ENCODE peak calls at places on chromosome 2, in ten cellular contexts. J is NCI-H1694; D is heart left ventricle; Q is RCC 7860; M is stimulated activated CD4-positive, alpha-beta T cell treated with anti-CD3 and anti-CD28 coated beads, Interleukin-15, amount 100 ng/mL, for 1 hour; P is upper lobe of right lung; L is Right ventricle myocardium superior; F is IMR-90; W is CD8-positive, alpha-beta memory T cell; K is amygdala. I is an unnamed sample.

GRCh38 chr2:37872192-37872545 is 52.9 kb upstream of the RMDN2 start:
- DNase-seq in M (no peak), F (no peak), L (no peak), W (no peak), K (no peak), P (no peak), Q (no peak), D (no peak), J (no peak), I (no peak)

GRCh38 chr2:98468621-98469236 is 24.1 kb downstream of the INPP4A start:
- DNase-seq in L (no peak), P (no peak), Q (no peak), M (no peak), D (no peak), J (no peak), W (no peak), F (peak; percentile 65), K (no peak), I (no peak)

GRCh38 chr2:63614448-63614968 is 25.7 kb downstream of the MDH1 start:
- DNase-seq in J (no peak), D (no peak), Q (peak; percentile 72), L (no peak), F (peak; percentile 61), P (no peak), M (no peak), K (no peak), W (no peak), I (peak; percentile 26)

GRCh38 chr2:150832686-150833085 is 345.2 kb upstream of the RND3 start:
- DNase-seq in M (no peak), K (no peak), D (no peak), J (no peak), W (no peak), P (no peak), Q (no peak), F (peak; percentile 19), L (no peak), I (no peak)

GRCh38 chr2:110157153-110157793 is 41.7 kb upstream of the MALL start:
- DNase-seq in P (no peak), L (no peak), M (no peak), D (no peak), F (peak; percentile 77), Q (peak; percentile 54), K (no peak), W (no peak), J (peak; percentile 3), I (peak; percentile 69)

GRCh38 chr2:309148-309969 is 21.5 kb upstream of the ALKAL2 start:
- DNase-seq in M (no peak), L (no peak), F (no peak), Q (no peak), W (no peak), P (no peak), D (no peak), K (no peak), J (no peak), I (no peak)

GRCh38 chr2:216695401-216695821 is at the start of gene IGFBP5:
- DNase-seq in Q (no peak), W (no peak), F (peak; percentile 94), K (peak; percentile 80), L (peak; percentile 94), J (peak; percentile 86), P (peak; percentile 81), D (peak; percentile 89), M (no peak), I (peak; percentile 91)

GRCh38 chr2:55839182-55839819 is 84.3 kb downstream of the EFEMP1 start:
- DNase-seq in K (no peak), Q (no peak), D (no peak), W (no peak), L (no peak), P (no peak), F (peak; percentile 46), M (no peak), J (peak; percentile 27), I (peak; percentile 65)

GRCh38 chr2:43018179-43019024 is 208.0 kb downstream of the ZFP36L2 start:
- DNase-seq in F (peak; percentile 84), Q (no peak), P (peak; percentile 93), J (no peak), D (peak; percentile 87), K (no peak), W (no peak), M (no peak), L (peak; percentile 93), I (peak; percentile 82)

GRCh38 chr2:18749912-18750526 is 160.7 kb upstream of the NT5C1B start:
- DNase-seq in Q (peak; percentile 36), L (no peak), J (peak; percentile 67), D (peak; percentile 36), P (no peak), M (no peak), W (no peak), F (peak; percentile 66), K (peak; percentile 39), I (peak; percentile 68)

GRCh38 chr2:200322607-200323006 is 16.1 kb downstream of the SPATS2L start:
- DNase-seq in Q (no peak), K (no peak), J (no peak), P (no peak), F (no peak), W (no peak), L (no peak), D (no peak), M (no peak), I (no peak)

GRCh38 chr2:217271813-217272212 is 411.9 kb upstream of the TNP1 start:
- DNase-seq in K (no peak), F (no peak), Q (no peak), L (no peak), P (no peak), W (no peak), M (no peak), D (no peak), J (no peak), I (no peak)

GRCh38 chr2:148926291-148926961 is 51.4 kb downstream of the KIF5C start:
- DNase-seq in W (peak; percentile 25), P (peak; percentile 73), M (peak; percentile 38), K (peak; percentile 65), F (peak; percentile 12), D (no peak), J (peak; percentile 18), L (peak; percentile 54), Q (peak; percentile 11), I (peak; percentile 36)

I was measured in mesenchymal stem cell.